ENCODE peak calls at places on chromosomes 2 and 18, in seven cellular contexts. W, F, C, B, G, Q and M are unnamed samples.

GRCh38 chr18:48059363-48060109 is 129.1 kb upstream of the SMAD2 start:
- DNase-seq in W (no peak), F (no peak), C (no peak), Q (no peak), G (no peak), B (no peak), M (no peak)

GRCh38 chr2:136214284-136214683 is 96.3 kb upstream of the CXCR4 start:
- DNase-seq in F (no peak), W (no peak), C (no peak), Q (no peak), B (no peak), G (no peak), M (peak; percentile 29)

GRCh38 chr2:191692502-191693115 is 14.7 kb downstream of the NABP1 start:
- DNase-seq in B (no peak), F (no peak), C (no peak), G (no peak), W (no peak), Q (peak; percentile 50), M (no peak)

GRCh38 chr2:207051345-207051959 is 112.1 kb downstream of the CPO start:
- DNase-seq in B (no peak), F (no peak), G (peak; percentile 14), C (no peak), Q (peak; percentile 52), W (no peak), M (no peak)

GRCh38 chr18:80247403-80247916 is at the start of gene PARD6G:
- DNase-seq in B (peak; percentile 97), F (no peak), W (peak; percentile 82), G (peak; percentile 58), Q (peak; percentile 60), C (peak; percentile 57), M (peak; percentile 35)

GRCh38 chr2:7725850-7726242 is 808.6 kb downstream of the RNF144A start:
- DNase-seq in W (no peak), Q (no peak), C (no peak), G (no peak), B (no peak), F (no peak), M (no peak)

GRCh38 chr2:40371525-40372277 is 80.2 kb downstream of the SLC8A1 start:
- DNase-seq in C (no peak), W (peak; percentile 42), Q (peak; percentile 90), F (no peak), B (peak; percentile 52), G (no peak), M (no peak)

GRCh38 chr2:120310136-120310535 is 35.8 kb upstream of the INHBB start:
- DNase-seq in F (no peak), W (no peak), B (no peak), G (no peak), Q (no peak), C (no peak), M (no peak)

GRCh38 chr2:100397117-100397860 is 20.2 kb downstream of the CHST10 start:
- DNase-seq in Q (peak; percentile 47), G (no peak), W (no peak), B (no peak), C (no peak), F (no peak), M (no peak)

GRCh38 chr2:20396356-20397000 is 45.8 kb upstream of the PUM2 start:
- DNase-seq in W (no peak), G (no peak), B (no peak), Q (no peak), C (no peak), F (no peak), M (no peak)

GRCh38 chr2:241808051-241808450 is 942 bp upstream of the NEU4 start:
- DNase-seq in F (no peak), C (no peak), G (no peak), W (no peak), B (peak; percentile 3), Q (no peak), M (no peak)

GRCh38 chr18:80022613-80023012 is 11.6 kb upstream of the RBFA start:
- DNase-seq in C (no peak), F (no peak), B (no peak), W (peak; percentile 16), G (no peak), Q (no peak), M (no peak)